ENCODE peak calls at places on chromosomes 13 and 19, in eight cellular contexts. A is lower lobe of right lung, R is cardiac muscle cell, L is breast epithelium, E is HL-60, X is adrenal gland, K is AG09309, O is stomach. G is an unnamed sample.

GRCh38 chr19:39356647-39357046 is 14.4 kb downstream of the SAMD4B start:
- DNase-seq in L (no peak), A (no peak), X (no peak), K (no peak), R (no peak), E (no peak), O (no peak), G (peak)

GRCh38 chr13:112752711-112753541 is 63.1 kb downstream of the ATP11A start:
- DNase-seq in R (no peak), L (no peak), K (no peak), O (no peak), E (no peak), X (no peak), A (no peak), G (no peak)

GRCh38 chr13:30148791-30149190 is 158.6 kb downstream of the KATNAL1 start:
- DNase-seq in A (no peak), K (no peak), L (no peak), E (no peak), R (no peak), X (no peak), O (no peak), G (no peak)

GRCh38 chr19:15299568-15300409 is 32.5 kb downstream of the BRD4 start:
- DNase-seq in E (no peak), L (no peak), K (peak), A (no peak), R (peak), X (no peak), O (no peak), G (no peak)

GRCh38 chr13:21355304-21355703 is 103.8 kb downstream of the ZDHHC20 start:
- DNase-seq in L (no peak), K (no peak), E (no peak), A (no peak), O (no peak), X (no peak), R (no peak), G (no peak)

GRCh38 chr19:56712609-56713008 is 41.1 kb upstream of the ZNF835 start:
- DNase-seq in R (no peak), A (no peak), K (no peak), O (no peak), E (no peak), X (no peak), L (no peak), G (no peak)

GRCh38 chr13:44867825-44868224 is 121.4 kb downstream of the NUFIP1 start:
- DNase-seq in A (no peak), E (no peak), R (peak), K (no peak), O (no peak), L (no peak), X (no peak), G (no peak)

GRCh38 chr13:21675095-21676007 is 4.5 kb downstream of the FGF9 start:
- DNase-seq in A (peak), O (peak), X (peak), K (no peak), L (no peak), E (no peak), R (no peak), G (peak)

GRCh38 chr13:74210693-74211393 is 76.6 kb upstream of the KLF12 start:
- DNase-seq in L (no peak), O (peak), R (peak), E (no peak), K (peak), A (no peak), X (peak), G (no peak)

GRCh38 chr13:43802511-43802910 is 15.7 kb upstream of the ENOX1 start:
- DNase-seq in X (no peak), K (no peak), L (no peak), R (no peak), A (no peak), E (no peak), O (no peak), G (no peak)

GRCh38 chr19:4448147-4448985 is 9.2 kb downstream of the UBXN6 start:
- DNase-seq in X (peak), O (no peak), E (no peak), L (no peak), K (no peak), R (no peak), A (no peak), G (peak)

GRCh38 chr19:50933640-50934039 is 19.2 kb downstream of the KLK5 start:
- DNase-seq in K (peak), R (peak), E (no peak), O (no peak), A (no peak), X (no peak), L (no peak), G (no peak)

GRCh38 chr13:31556376-31556775 is 182.9 kb upstream of the RXFP2 start:
- DNase-seq in K (peak), O (no peak), R (no peak), E (no peak), L (no peak), A (no peak), X (no peak), G (no peak)

GRCh38 chr13:30194906-30195305 is 112.4 kb downstream of the KATNAL1 start:
- DNase-seq in O (no peak), K (no peak), X (no peak), R (peak), E (no peak), L (no peak), A (no peak), G (no peak)

GRCh38 chr13:79312456-79312855 is 93.6 kb downstream of the RBM26 start:
- DNase-seq in E (no peak), K (no peak), O (no peak), X (no peak), R (peak), L (no peak), A (no peak), G (no peak)

GRCh38 chr13:31452525-31452924 is 252.8 kb downstream of the B3GLCT start:
- DNase-seq in E (no peak), K (no peak), L (no peak), O (no peak), X (no peak), A (no peak), R (no peak), G (peak)

GRCh38 chr13:57629391-57629804 is 2.1 kb upstream of the PCDH17 start:
- DNase-seq in E (no peak), A (no peak), X (peak), O (no peak), L (peak), K (no peak), R (peak), G (peak)

GRCh38 chr19:28963481-28964245 is 249.3 kb downstream of the UQCRFS1 start:
- DNase-seq in X (no peak), R (no peak), O (no peak), A (no peak), E (no peak), L (no peak), K (no peak), G (no peak)

GRCh38 chr13:55745828-55746227 is 1394.9 kb upstream of the PRR20A start:
- DNase-seq in E (no peak), A (no peak), O (no peak), K (no peak), L (no peak), X (no peak), R (no peak), G (no peak)

GRCh38 chr13:100363351-100363750 is 225.2 kb downstream of the GGACT start:
- DNase-seq in O (no peak), L (no peak), X (no peak), A (no peak), K (peak), R (peak), E (no peak), G (no peak)

GRCh38 chr19:47626238-47626637 is 17.3 kb downstream of the BICRA start:
- DNase-seq in O (no peak), K (no peak), R (no peak), X (no peak), A (no peak), L (no peak), E (no peak), G (no peak)

GRCh38 chr19:7550987-7551761 is 15.7 kb downstream of the PNPLA6 start:
- DNase-seq in E (no peak), K (no peak), L (no peak), A (peak), R (peak), O (peak), X (peak), G (peak)

GRCh38 chr19:2254052-2254872 is 2.0 kb downstream of the JSRP1 start:
- DNase-seq in R (peak), K (no peak), O (no peak), X (peak), A (no peak), E (no peak), L (no peak), G (peak)
- H3K4me3 ChIP-seq in R (no peak), K (no peak), O (no peak), X (no peak), A (no peak), E (no peak), L (no peak), G (peak)

GRCh38 chr19:48751835-48752510 is 468 bp downstream of the FUT1 start:
- DNase-seq in E (no peak), L (no peak), A (no peak), R (no peak), X (no peak), O (no peak), K (no peak), G (no peak)
- H3K4me3 ChIP-seq in E (no peak), L (peak), A (peak), R (peak), X (no peak), O (peak), K (no peak), G (peak)

DNA sequence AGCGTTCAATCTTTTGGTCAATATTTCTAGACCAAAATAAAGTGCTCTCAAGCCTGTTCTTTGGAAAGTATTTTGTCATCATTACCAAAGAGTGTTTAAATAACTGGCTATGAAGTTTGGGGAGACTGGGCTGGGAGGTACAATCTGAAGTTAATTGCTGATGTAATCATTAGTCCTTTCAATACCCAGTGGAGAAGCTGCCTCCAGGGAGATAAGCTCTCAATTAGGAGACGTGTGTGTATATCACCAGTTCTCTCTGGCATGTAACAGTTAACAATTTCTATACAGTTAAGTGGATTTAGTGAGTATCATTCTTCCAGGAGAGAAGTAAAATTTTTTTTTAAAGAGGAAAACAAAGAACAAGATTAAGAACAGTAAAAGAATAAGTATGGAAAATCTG is 1.4 kb downstream of the COL4A1 start:
- DNase-seq in K (no peak), E (no peak), R (no peak), X (no peak), L (no peak), A (no peak), O (no peak), G (no peak)
- H3K4me3 ChIP-seq in K (no peak), E (no peak), R (peak), X (no peak), L (peak), A (peak), O (peak), G (no peak)

DNA sequence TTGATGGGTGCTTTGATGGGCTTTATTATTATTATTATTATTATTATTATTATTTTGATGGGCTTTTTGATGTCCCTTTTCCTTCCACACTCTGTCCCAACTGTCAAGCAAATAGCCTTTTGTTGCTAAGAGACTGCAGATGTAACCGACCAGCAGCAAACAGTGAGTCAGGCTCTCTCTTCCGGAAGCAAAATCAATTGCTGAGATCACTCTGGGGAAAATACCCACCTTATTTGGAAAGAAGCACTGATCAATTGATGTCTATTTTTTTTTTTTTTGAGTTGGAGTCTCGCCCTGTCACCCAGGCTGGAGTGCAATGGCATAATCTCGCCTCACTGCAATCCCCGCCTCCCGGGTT is 2.9 kb downstream of the LDLR start:
- DNase-seq in A (no peak), K (no peak), R (peak), L (no peak), X (no peak), E (peak), O (no peak), G (peak)
- H3K4me3 ChIP-seq in A (peak), K (no peak), R (peak), L (peak), X (no peak), E (no peak), O (peak), G (no peak)

GRCh38 chr19:13978721-13979191 is 26.4 kb downstream of the DCAF15 start:
- DNase-seq in A (no peak), K (no peak), L (no peak), X (no peak), E (no peak), R (peak), O (no peak), G (no peak)

GRCh38 chr19:13979224-13979623 is 26.9 kb downstream of the RFX1 start:
- DNase-seq in R (peak), L (no peak), E (no peak), O (no peak), A (no peak), X (no peak), K (no peak), G (peak)

GRCh38 chr19:13978306-13978705 is 26.0 kb downstream of the DCAF15 start:
- DNase-seq in K (no peak), O (peak), L (peak), R (peak), A (peak), E (no peak), X (peak), G (peak)

GRCh38 chr19:13976446-13976845 is 24.1 kb downstream of the DCAF15 start:
- DNase-seq in X (no peak), O (no peak), L (no peak), R (no peak), A (no peak), E (no peak), K (no peak), G (no peak)

GRCh38 chr19:13977803-13978202 is 25.5 kb downstream of the DCAF15 start:
- DNase-seq in O (no peak), R (no peak), A (no peak), E (no peak), K (no peak), L (no peak), X (no peak), G (no peak)
- H3K4me3 ChIP-seq in O (peak), R (no peak), A (peak), E (no peak), K (no peak), L (peak), X (no peak), G (no peak)

DNA sequence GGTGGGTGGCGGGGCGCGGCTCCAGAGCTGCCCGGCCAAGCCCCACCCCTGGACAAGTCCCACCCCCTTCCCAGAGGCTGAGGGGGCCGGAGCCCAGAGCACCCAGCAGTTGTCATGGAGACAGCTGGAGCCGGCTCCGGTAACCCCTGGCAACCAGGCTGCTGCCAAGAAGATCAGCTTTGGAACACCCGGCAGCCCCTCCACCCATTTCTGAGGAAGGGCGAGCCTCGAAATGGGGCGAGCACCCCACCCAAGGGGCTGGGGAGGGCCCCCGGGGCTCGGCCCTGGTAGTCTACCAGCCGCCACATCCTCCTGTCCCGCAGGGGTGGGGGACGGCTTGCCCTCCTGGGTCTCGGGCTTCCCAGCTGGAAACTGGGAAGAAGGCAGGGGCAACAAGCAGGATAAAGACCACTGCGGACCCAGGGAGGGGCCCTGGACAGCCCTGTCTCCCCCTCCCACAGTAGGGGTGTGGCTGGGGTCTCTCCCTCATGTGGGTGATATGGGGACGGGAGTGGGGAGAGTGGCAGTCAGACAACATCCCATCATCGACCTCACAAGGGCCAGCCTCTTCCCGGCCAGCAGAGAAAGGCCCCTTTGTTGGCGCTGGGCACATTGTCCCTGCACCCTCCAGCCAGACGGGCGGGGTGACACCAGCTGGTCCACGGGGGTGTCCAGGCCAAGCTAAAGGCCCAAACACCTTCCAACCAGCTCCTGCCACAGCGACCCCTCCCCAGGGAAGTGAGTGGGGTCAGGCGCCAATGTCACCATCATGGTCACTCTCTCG is 1.5 kb downstream of the CERS1 start:
- DNase-seq in E (no peak), O (no peak), R (peak), L (no peak), K (no peak), X (no peak), A (no peak), G (peak)
- H3K4me3 ChIP-seq in E (peak), O (peak), R (peak), L (peak), K (peak), X (no peak), A (peak), G (peak)

GRCh38 chr19:30224689-30225606 is 147.2 kb upstream of the ZNF536 start:
- DNase-seq in E (no peak), K (no peak), R (peak), A (no peak), X (peak), O (no peak), L (no peak), G (peak)
- H3K4me3 ChIP-seq in E (no peak), K (peak), R (peak), A (peak), X (no peak), O (peak), L (peak), G (peak)

DNA sequence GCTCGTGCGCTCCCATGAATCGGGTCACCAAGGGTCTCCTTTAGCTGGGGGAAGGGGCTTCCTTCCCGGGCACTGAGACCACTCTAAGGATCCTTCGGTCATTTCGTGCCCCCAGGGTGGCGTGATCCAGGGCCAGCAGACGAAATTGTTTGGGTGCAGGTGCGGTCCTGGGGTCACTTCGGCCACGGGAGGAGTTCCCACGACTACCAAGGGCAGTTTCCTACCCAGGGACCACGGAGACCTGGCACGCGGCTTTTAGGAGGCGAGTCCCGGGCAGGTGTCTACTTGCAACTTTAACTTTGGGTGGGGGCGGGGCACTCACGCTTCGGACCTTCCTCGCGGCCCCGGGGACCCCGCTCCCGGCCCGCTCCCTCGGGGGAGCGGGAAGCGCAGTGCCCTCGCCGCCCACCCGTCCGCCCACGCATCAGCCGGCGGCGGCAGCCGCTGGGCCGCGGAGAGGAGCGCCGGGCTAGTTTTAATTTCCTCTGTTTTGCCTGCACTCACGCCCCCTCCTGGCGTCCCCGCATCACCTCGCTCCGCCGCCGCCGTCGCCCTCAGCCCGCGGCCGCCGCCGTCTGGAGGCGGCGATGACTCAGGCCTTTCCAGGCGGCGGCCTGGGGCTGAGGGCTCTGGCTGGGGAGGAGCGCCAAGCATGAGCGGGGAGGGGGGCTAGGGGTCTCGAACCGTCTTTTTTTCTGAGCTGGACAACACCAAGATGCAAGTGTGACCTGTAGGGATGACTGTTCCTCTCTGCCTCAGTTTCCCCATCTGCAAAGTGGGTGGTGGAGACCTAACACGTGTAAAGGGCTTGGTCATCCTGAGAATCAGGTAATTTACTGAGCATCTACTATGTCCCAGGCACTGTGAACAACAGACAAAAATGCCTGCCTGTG is 21.8 kb downstream of the OLFM2 start:
- DNase-seq in O (peak), E (peak), K (no peak), L (peak), A (peak), X (peak), R (peak), G (peak)
- H3K4me3 ChIP-seq in O (peak), E (peak), K (peak), L (peak), A (peak), X (no peak), R (peak), G (peak)

GRCh38 chr13:27824121-27824520 is 31.8 kb downstream of the GSX1 start:
- DNase-seq in O (no peak), K (no peak), E (no peak), R (no peak), X (no peak), A (no peak), L (no peak), G (no peak)
- H3K4me3 ChIP-seq in O (no peak), K (no peak), E (no peak), R (no peak), X (no peak), A (no peak), L (no peak), G (no peak)

DNA sequence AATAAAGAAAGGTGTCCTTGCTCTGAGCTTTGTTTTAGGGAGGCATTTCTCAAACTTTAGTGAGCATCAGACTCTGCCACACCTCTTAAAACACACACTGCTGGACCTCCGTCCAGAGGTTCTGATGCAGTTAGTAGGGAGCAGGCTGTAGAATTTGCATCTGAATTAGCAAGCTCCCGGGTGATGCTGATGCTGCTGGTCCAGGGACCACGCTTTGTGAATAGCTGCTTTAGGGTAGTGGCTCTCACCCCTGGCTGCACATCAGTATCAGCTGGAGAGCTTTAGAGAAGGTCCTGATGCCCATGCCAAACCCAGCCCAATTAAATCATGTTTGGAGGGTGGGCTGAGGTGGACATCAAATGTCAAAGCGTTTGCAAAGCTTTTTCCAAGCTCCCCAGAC is 3.6 kb downstream of the HTR2A start:
- DNase-seq in A (no peak), R (no peak), K (no peak), L (no peak), O (no peak), E (no peak), X (no peak), G (peak)
- H3K4me3 ChIP-seq in A (no peak), R (no peak), K (no peak), L (peak), O (peak), E (no peak), X (no peak), G (no peak)